ENCODE peak calls at places on chromosomes 5 and 9, in six cellular contexts. C, Y, B, T, L and I are unnamed samples.

GRCh38 chr9:124297553-124297905 is 39.8 kb downstream of the NEK6 start:
- DNase-seq in T (no peak), C (peak; percentile 72), L (peak; percentile 99), B (no peak), Y (peak; percentile 86), I (peak; percentile 98)

GRCh38 chr5:145233461-145233860 is 601.7 kb downstream of the PRELID2 start:
- DNase-seq in C (no peak), T (no peak), L (no peak), Y (no peak), B (no peak), I (no peak)

GRCh38 chr5:142819816-142820215 is 49.6 kb downstream of the ARHGAP26 start:
- DNase-seq in B (no peak), T (no peak), C (no peak), Y (no peak), L (peak; percentile 63), I (no peak)

GRCh38 chr9:16815042-16815441 is 55.4 kb downstream of the BNC2 start:
- DNase-seq in T (no peak), Y (no peak), L (no peak), B (no peak), C (no peak), I (no peak)

GRCh38 chr5:175336781-175337180 is 107.2 kb downstream of the DRD1 start:
- DNase-seq in C (no peak), T (no peak), L (no peak), Y (no peak), B (no peak), I (no peak)

GRCh38 chr9:438066-438465 is 223.4 kb downstream of the DOCK8 start:
- DNase-seq in L (no peak), B (no peak), T (no peak), Y (no peak), C (no peak), I (peak; percentile 45)

GRCh38 chr9:137457406-137458193 is 1.5 kb downstream of the NSMF start:
- DNase-seq in Y (no peak), T (no peak), B (no peak), C (no peak), L (no peak), I (no peak)

GRCh38 chr9:125460883-125461475 is 199.4 kb downstream of the GAPVD1 start:
- DNase-seq in B (no peak), Y (no peak), T (no peak), C (no peak), L (peak; percentile 95), I (peak; percentile 63)

GRCh38 chr5:143395638-143396352 is 7.7 kb downstream of the NR3C1 start:
- DNase-seq in Y (no peak), B (no peak), C (no peak), L (no peak), T (no peak), I (no peak)

GRCh38 chr5:111585291-111585690 is 73.0 kb upstream of the STARD4 start:
- DNase-seq in C (no peak), Y (no peak), L (no peak), T (no peak), B (no peak), I (peak; percentile 18)

GRCh38 chr9:123657099-123657498 is 272.8 kb downstream of the DENND1A start:
- DNase-seq in L (no peak), B (no peak), Y (peak; percentile 67), C (no peak), T (no peak), I (no peak)

GRCh38 chr5:151023651-151024050 is 3.3 kb downstream of the GPX3 start:
- DNase-seq in C (peak; percentile 61), T (no peak), L (peak; percentile 83), Y (no peak), B (no peak), I (no peak)

GRCh38 chr9:1875251-1875851 is 139.8 kb upstream of the SMARCA2 start:
- DNase-seq in B (no peak), T (no peak), Y (no peak), L (no peak), C (no peak), I (no peak)

GRCh38 chr9:132018957-132019405 is 60.7 kb downstream of the MED27 start:
- DNase-seq in L (peak; percentile 41), Y (no peak), T (no peak), B (no peak), C (no peak), I (peak; percentile 75)

GRCh38 chr5:39877479-39877878 is 452.7 kb upstream of the DAB2 start:
- DNase-seq in L (no peak), C (no peak), T (no peak), Y (no peak), B (no peak), I (no peak)